ENCODE peak calls at places on chromosomes 3 and 15, in seven cellular contexts. One of them, this sample, is unnamed.

GRCh38 chr15:96720251-96720650 is 389.8 kb downstream of the NR2F2 start:
- DNase-seq in GM23248: no peak
- DNase-seq in GM23338: no peak
- DNase-seq in PC-3: no peak
- DNase-seq in MM.1S: no peak
- DNase-seq in HCT116: no peak
- DNase-seq in hepatocyte: no peak
- DNase-seq in this sample: no peak

GRCh38 chr3:154898398-154898797 is 181.7 kb upstream of the MME start:
- DNase-seq in GM23248: no peak
- DNase-seq in GM23338: no peak
- DNase-seq in PC-3: no peak
- DNase-seq in MM.1S: no peak
- DNase-seq in HCT116: no peak
- DNase-seq in hepatocyte: no peak
- DNase-seq in this sample: no peak

GRCh38 chr15:69467636-69468035 is 15.0 kb downstream of the RPLP1 start:
- DNase-seq in GM23248: no peak
- DNase-seq in GM23338: no peak
- DNase-seq in PC-3: peak
- DNase-seq in MM.1S: no peak
- DNase-seq in HCT116: no peak
- DNase-seq in hepatocyte: peak
- DNase-seq in this sample: no peak

GRCh38 chr3:48634661-48635221 is 520 bp downstream of the SLC26A6 start:
- DNase-seq in GM23248: peak
- DNase-seq in GM23338: peak
- DNase-seq in PC-3: peak
- DNase-seq in MM.1S: peak
- DNase-seq in HCT116: no peak
- DNase-seq in hepatocyte: peak
- DNase-seq in this sample: peak

GRCh38 chr3:181265750-181266333 is 276.3 kb upstream of the DNAJC19 start:
- DNase-seq in GM23248: peak
- DNase-seq in GM23338: no peak
- DNase-seq in PC-3: no peak
- DNase-seq in MM.1S: peak
- DNase-seq in HCT116: no peak
- DNase-seq in hepatocyte: no peak
- DNase-seq in this sample: peak

GRCh38 chr15:101303408-101303807 is 8.4 kb upstream of the SNRPA1 start:
- DNase-seq in GM23248: no peak
- DNase-seq in GM23338: no peak
- DNase-seq in PC-3: no peak
- DNase-seq in MM.1S: no peak
- DNase-seq in HCT116: no peak
- DNase-seq in hepatocyte: no peak
- DNase-seq in this sample: no peak

GRCh38 chr3:192986399-192986798 is 68.7 kb upstream of the MB21D2 start:
- DNase-seq in GM23248: peak
- DNase-seq in GM23338: no peak
- DNase-seq in PC-3: peak
- DNase-seq in MM.1S: no peak
- DNase-seq in HCT116: no peak
- DNase-seq in hepatocyte: no peak
- DNase-seq in this sample: no peak

GRCh38 chr15:38864827-38865604 is 300.4 kb upstream of the RASGRP1 start:
- DNase-seq in GM23248: peak
- DNase-seq in GM23338: no peak
- DNase-seq in PC-3: no peak
- DNase-seq in MM.1S: no peak
- DNase-seq in HCT116: no peak
- DNase-seq in hepatocyte: peak
- DNase-seq in this sample: no peak

GRCh38 chr3:25143356-25143704 is 284.7 kb upstream of the RARB start:
- DNase-seq in GM23248: no peak
- DNase-seq in GM23338: peak
- DNase-seq in PC-3: no peak
- DNase-seq in MM.1S: no peak
- DNase-seq in HCT116: no peak
- DNase-seq in hepatocyte: no peak
- DNase-seq in this sample: no peak

GRCh38 chr3:188421151-188421821 is 267.3 kb downstream of the LPP start:
- DNase-seq in GM23248: peak
- DNase-seq in GM23338: no peak
- DNase-seq in PC-3: peak
- DNase-seq in MM.1S: no peak
- DNase-seq in HCT116: no peak
- DNase-seq in hepatocyte: no peak
- DNase-seq in this sample: peak
- TF ChIP-seq EZH2phosphoT487 in GM23248: no peak
- TF ChIP-seq EZH2phosphoT487 in GM23338: no peak
- TF ChIP-seq EZH2phosphoT487 in PC-3: no peak
- TF ChIP-seq EZH2phosphoT487 in MM.1S: no peak
- TF ChIP-seq EZH2phosphoT487 in HCT116: no peak
- TF ChIP-seq EZH2phosphoT487 in hepatocyte: no peak
- TF ChIP-seq EZH2phosphoT487 in this sample: no peak

GRCh38 chr3:188581791-188582190 is 427.8 kb downstream of the LPP start:
- DNase-seq in GM23248: no peak
- DNase-seq in GM23338: no peak
- DNase-seq in PC-3: no peak
- DNase-seq in MM.1S: no peak
- DNase-seq in HCT116: no peak
- DNase-seq in hepatocyte: no peak
- DNase-seq in this sample: peak

GRCh38 chr3:188584162-188584529 is 430.2 kb downstream of the LPP start:
- DNase-seq in GM23248: peak
- DNase-seq in GM23338: peak
- DNase-seq in PC-3: peak
- DNase-seq in MM.1S: no peak
- DNase-seq in HCT116: no peak
- DNase-seq in hepatocyte: peak
- DNase-seq in this sample: peak

GRCh38 chr3:188584958-188585689 is 431.2 kb downstream of the LPP start:
- DNase-seq in GM23248: peak
- DNase-seq in GM23338: peak
- DNase-seq in PC-3: peak
- DNase-seq in MM.1S: no peak
- DNase-seq in HCT116: no peak
- DNase-seq in hepatocyte: no peak
- DNase-seq in this sample: peak

GRCh38 chr3:188581365-188581764 is 427.4 kb downstream of the LPP start:
- DNase-seq in GM23248: no peak
- DNase-seq in GM23338: no peak
- DNase-seq in PC-3: no peak
- DNase-seq in MM.1S: no peak
- DNase-seq in HCT116: no peak
- DNase-seq in hepatocyte: no peak
- DNase-seq in this sample: peak

GRCh38 chr3:188583476-188584161 is 429.7 kb downstream of the LPP start:
- DNase-seq in GM23248: no peak
- DNase-seq in GM23338: no peak
- DNase-seq in PC-3: peak
- DNase-seq in MM.1S: no peak
- DNase-seq in HCT116: no peak
- DNase-seq in hepatocyte: peak
- DNase-seq in this sample: peak
- H3K27ac ChIP-seq in GM23248: peak
- H3K27ac ChIP-seq in GM23338: no peak
- H3K27ac ChIP-seq in PC-3: peak
- H3K27ac ChIP-seq in MM.1S: no peak
- H3K27ac ChIP-seq in HCT116: no peak
- H3K27ac ChIP-seq in hepatocyte: peak
- H3K27ac ChIP-seq in this sample: no peak

GRCh38 chr3:197189633-197190032 is 108.8 kb downstream of the DLG1 start:
- DNase-seq in GM23248: no peak
- DNase-seq in GM23338: no peak
- DNase-seq in PC-3: peak
- DNase-seq in MM.1S: no peak
- DNase-seq in HCT116: no peak
- DNase-seq in hepatocyte: no peak
- DNase-seq in this sample: no peak

GRCh38 chr3:197181751-197182150 is 116.7 kb downstream of the DLG1 start:
- DNase-seq in GM23248: peak
- DNase-seq in GM23338: no peak
- DNase-seq in PC-3: no peak
- DNase-seq in MM.1S: no peak
- DNase-seq in HCT116: no peak
- DNase-seq in hepatocyte: peak
- DNase-seq in this sample: no peak

GRCh38 chr3:197183582-197183981 is 114.8 kb downstream of the DLG1 start:
- DNase-seq in GM23248: no peak
- DNase-seq in GM23338: peak
- DNase-seq in PC-3: no peak
- DNase-seq in MM.1S: no peak
- DNase-seq in HCT116: no peak
- DNase-seq in hepatocyte: no peak
- DNase-seq in this sample: peak

GRCh38 chr3:197191897-197192296 is 106.5 kb downstream of the DLG1 start:
- DNase-seq in GM23248: no peak
- DNase-seq in GM23338: no peak
- DNase-seq in PC-3: no peak
- DNase-seq in MM.1S: no peak
- DNase-seq in HCT116: no peak
- DNase-seq in hepatocyte: no peak
- DNase-seq in this sample: no peak

GRCh38 chr3:197186887-197187588 is 111.4 kb downstream of the DLG1 start:
- DNase-seq in GM23248: peak
- DNase-seq in GM23338: peak
- DNase-seq in PC-3: peak
- DNase-seq in MM.1S: peak
- DNase-seq in HCT116: peak
- DNase-seq in hepatocyte: peak
- DNase-seq in this sample: peak
- TF ChIP-seq EZH2phosphoT487 in GM23248: no peak
- TF ChIP-seq EZH2phosphoT487 in GM23338: no peak
- TF ChIP-seq EZH2phosphoT487 in PC-3: no peak
- TF ChIP-seq EZH2phosphoT487 in MM.1S: no peak
- TF ChIP-seq EZH2phosphoT487 in HCT116: no peak
- TF ChIP-seq EZH2phosphoT487 in hepatocyte: no peak
- TF ChIP-seq EZH2phosphoT487 in this sample: no peak

DNA sequence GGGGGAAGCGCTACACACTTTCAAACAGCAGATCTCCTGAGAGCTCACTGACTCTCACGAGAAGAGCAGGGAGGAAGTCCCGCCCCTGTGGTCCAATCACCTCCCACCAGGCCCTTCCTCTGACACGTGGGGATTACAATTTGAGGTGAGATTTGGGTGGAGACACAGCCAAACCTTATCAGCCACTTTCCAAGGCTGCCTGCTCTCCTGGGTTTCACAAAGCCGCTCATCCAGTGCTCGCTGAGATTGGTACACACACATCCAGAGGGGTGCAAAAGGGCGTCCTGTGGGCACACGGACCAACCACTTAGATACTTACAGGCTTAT is 23.1 kb downstream of the XXYLT1 start:
- DNase-seq in GM23248: no peak
- DNase-seq in GM23338: no peak
- DNase-seq in PC-3: no peak
- DNase-seq in MM.1S: no peak
- DNase-seq in HCT116: no peak
- DNase-seq in hepatocyte: no peak
- DNase-seq in this sample: peak
- H3K27ac ChIP-seq in GM23248: no peak
- H3K27ac ChIP-seq in GM23338: no peak
- H3K27ac ChIP-seq in PC-3: no peak
- H3K27ac ChIP-seq in MM.1S: no peak
- H3K27ac ChIP-seq in HCT116: no peak
- H3K27ac ChIP-seq in hepatocyte: no peak
- H3K27ac ChIP-seq in this sample: no peak